ENCODE peak calls at places on chromosomes 1 and 21, in five cellular contexts. T is fibroblast of lung, Z is adipocyte, H is trophoblast cell, O is neuronal stem cell. K is an unnamed sample.

GRCh38 chr21:42262826-42263225 is 43.9 kb downstream of the ABCG1 start:
- DNase-seq in O (no peak), Z (no peak), T (peak), H (no peak), K (no peak)

GRCh38 chr21:30839304-30839703 is 9.7 kb upstream of the KRTAP7-1 start:
- DNase-seq in T (no peak), Z (peak), H (peak), O (peak), K (peak)

GRCh38 chr1:23452011-23452411 is 27.5 kb upstream of the TCEA3 start:
- DNase-seq in H (peak), Z (no peak), T (peak), O (no peak), K (no peak)

GRCh38 chr1:157994704-157995540 is 1.5 kb downstream of the KIRREL1 start:
- DNase-seq in Z (peak), T (peak), O (no peak), H (no peak), K (no peak)

GRCh38 chr1:152770411-152770810 is 4.5 kb upstream of the LCE1F start:
- DNase-seq in O (no peak), T (no peak), Z (no peak), H (no peak), K (no peak)

GRCh38 chr1:31843506-31843905 is 27.7 kb upstream of the SPOCD1 start:
- DNase-seq in T (peak), O (no peak), H (peak), Z (peak), K (no peak)

GRCh38 chr1:111032295-111032897 is 68.7 kb upstream of the LRIF1 start:
- DNase-seq in Z (peak), O (peak), H (peak), T (peak), K (peak)

GRCh38 chr1:88399690-88400089 is 284.4 kb upstream of the PKN2 start:
- DNase-seq in H (no peak), T (no peak), O (no peak), Z (no peak), K (no peak)

GRCh38 chr1:75502776-75503175 is 108.1 kb downstream of the SLC44A5 start:
- DNase-seq in O (no peak), T (no peak), H (peak), Z (peak), K (no peak)

GRCh38 chr1:64864018-64864945 is 102.1 kb downstream of the JAK1 start:
- DNase-seq in H (no peak), T (peak), O (no peak), Z (no peak), K (peak)

GRCh38 chr1:4656533-4657140 is 2.2 kb downstream of the AJAP1 start:
- DNase-seq in T (no peak), Z (no peak), O (no peak), H (no peak), K (no peak)

GRCh38 chr1:195951313-195951712 is 656.9 kb downstream of the KCNT2 start:
- DNase-seq in T (no peak), O (no peak), H (no peak), Z (no peak), K (no peak)

GRCh38 chr1:216045400-216045799 is 377.8 kb downstream of the USH2A start:
- DNase-seq in H (peak), T (peak), Z (peak), O (no peak), K (no peak)

GRCh38 chr1:108962681-108963051 is 618 bp downstream of the CLCC1 start:
- DNase-seq in T (no peak), O (no peak), H (no peak), Z (no peak), K (peak)

GRCh38 chr1:193952778-193953374 is 766.5 kb upstream of the B3GALT2 start:
- DNase-seq in O (no peak), Z (peak), H (no peak), T (no peak), K (no peak)

GRCh38 chr1:200042437-200043329 is 15.2 kb downstream of the NR5A2 start:
- DNase-seq in T (no peak), Z (peak), H (no peak), O (peak), K (no peak)

GRCh38 chr21:38800924-38801744 is 4.6 kb upstream of the ETS2 start:
- DNase-seq in H (peak), Z (no peak), O (no peak), T (no peak), K (no peak)

GRCh38 chr1:117537291-117537920 is 68.4 kb upstream of the TENT5C start:
- DNase-seq in T (no peak), O (no peak), Z (no peak), H (peak), K (no peak)

GRCh38 chr1:33383974-33384767 is 46.7 kb downstream of the PHC2 start:
- DNase-seq in H (no peak), T (peak), O (no peak), Z (peak), K (peak)

DNA sequence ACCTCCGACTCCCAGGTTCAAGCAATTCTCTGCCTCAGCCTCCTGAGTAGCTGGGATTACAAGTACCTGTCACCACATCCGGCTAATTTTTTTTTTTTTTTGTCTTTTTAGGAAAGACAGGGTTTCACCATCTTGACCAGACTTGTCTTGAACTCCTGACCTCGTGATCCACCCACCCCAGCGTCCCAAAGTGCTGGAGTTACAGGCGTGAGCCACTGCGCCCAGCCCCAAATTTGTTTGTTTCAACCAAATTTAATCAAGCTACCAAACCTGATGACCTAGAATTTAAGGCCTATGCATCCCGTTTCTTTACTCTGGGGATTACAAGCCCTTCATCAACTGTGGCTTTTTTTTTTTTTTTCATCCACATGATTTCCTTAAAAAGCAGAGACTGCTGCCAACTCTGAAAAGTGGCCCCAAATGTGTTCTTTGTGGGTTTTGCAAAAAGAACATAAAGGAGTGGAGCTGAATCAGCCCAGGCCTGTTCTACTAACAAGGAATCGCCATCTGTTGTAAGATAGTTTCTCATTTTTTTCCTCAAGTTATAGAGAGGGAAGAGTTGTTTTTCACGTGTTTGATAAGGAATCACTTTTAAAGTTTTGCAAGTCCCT is 58.4 kb upstream of the TBX15 start:
- DNase-seq in T (peak), H (no peak), O (no peak), Z (peak), K (no peak)
- H3K9ac ChIP-seq in T (no peak), H (no peak), O (no peak), Z (peak), K (no peak)

GRCh38 chr1:101238041-101238515 is 1.3 kb downstream of the S1PR1 start:
- DNase-seq in Z (peak), O (no peak), H (no peak), T (no peak), K (no peak)

GRCh38 chr1:101239095-101240040 is 2.5 kb downstream of the S1PR1 start:
- DNase-seq in O (no peak), T (peak), Z (no peak), H (no peak), K (no peak)

GRCh38 chr1:101238681-101239094 is 1.9 kb downstream of the S1PR1 start:
- DNase-seq in Z (peak), H (peak), O (peak), T (peak), K (peak)

GRCh38 chr1:101241485-101242225 is 4.8 kb downstream of the S1PR1 start:
- DNase-seq in H (no peak), Z (no peak), T (no peak), O (no peak), K (no peak)

GRCh38 chr1:101240041-101240430 is 3.2 kb downstream of the S1PR1 start:
- DNase-seq in Z (no peak), H (no peak), O (no peak), T (no peak), K (no peak)
- H3K4me3 ChIP-seq in Z (no peak), H (no peak), O (no peak), T (no peak), K (no peak)

GRCh38 chr1:226666164-226666506 is 72.9 kb downstream of the ITPKB start:
- DNase-seq in T (no peak), Z (no peak), O (no peak), H (no peak), K (peak)
- H3K9ac ChIP-seq in T (no peak), Z (no peak), O (no peak), H (no peak), K (peak)

GRCh38 chr1:21323091-21323490 is 32.8 kb upstream of the ECE1 start:
- DNase-seq in T (no peak), O (no peak), H (no peak), Z (peak), K (peak)
- H3K4me3 ChIP-seq in T (no peak), O (no peak), H (no peak), Z (no peak), K (peak)

GRCh38 chr1:231580874-231581273 is 45.7 kb upstream of the DISC1 start:
- DNase-seq in Z (no peak), H (no peak), T (no peak), O (no peak), K (no peak)

GRCh38 chr1:231571904-231572303 is 43.4 kb downstream of the TSNAX start:
- DNase-seq in T (no peak), Z (no peak), O (no peak), H (peak), K (no peak)

GRCh38 chr1:231581859-231582258 is 44.7 kb upstream of the DISC1 start:
- DNase-seq in T (no peak), O (no peak), Z (no peak), H (no peak), K (no peak)

GRCh38 chr1:231575472-231575871 is 47.0 kb downstream of the TSNAX start:
- DNase-seq in O (no peak), H (no peak), Z (no peak), T (no peak), K (no peak)

DNA sequence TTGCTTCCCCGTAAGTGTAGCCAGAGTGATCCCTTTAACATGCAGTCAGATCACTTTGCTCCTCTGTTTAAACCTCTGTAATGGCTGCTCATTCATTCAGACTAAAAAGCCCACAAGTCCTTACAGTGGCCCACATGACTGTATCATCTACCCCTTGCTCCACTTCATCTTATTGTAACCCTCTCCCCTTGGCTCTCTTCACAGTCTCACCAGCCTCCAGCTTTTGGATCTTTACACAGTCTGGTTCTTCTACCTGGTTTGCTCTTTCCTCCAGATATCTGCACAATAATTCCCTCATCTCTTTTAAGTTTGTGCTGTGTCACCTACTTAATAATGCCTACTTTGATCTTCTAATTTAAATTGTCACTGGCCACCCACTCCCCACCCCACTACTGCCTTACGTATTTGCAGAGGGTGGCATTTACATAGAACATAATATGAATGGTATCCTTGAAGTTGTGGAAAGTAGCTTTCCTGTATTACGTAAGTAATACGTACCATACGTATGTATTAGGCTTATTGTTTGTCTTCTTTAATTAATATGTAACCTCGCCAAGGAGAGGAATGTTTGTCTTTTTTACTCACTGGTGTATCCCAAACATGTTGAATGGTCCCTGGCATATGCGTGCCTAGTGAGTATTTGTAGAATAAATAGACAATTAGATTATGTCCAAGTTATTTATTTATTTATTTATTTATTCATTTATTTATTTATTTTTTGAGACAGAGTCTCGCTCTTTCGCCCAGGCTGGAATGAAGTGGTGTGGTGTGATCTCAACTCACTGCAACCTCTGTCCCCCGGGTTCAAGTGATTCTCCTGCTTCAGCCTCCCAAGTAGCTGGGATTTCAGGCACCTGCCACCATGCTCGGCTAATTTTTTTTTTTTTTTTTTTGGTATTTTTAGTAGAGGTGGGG is 48.6 kb downstream of the TSNAX start:
- DNase-seq in O (no peak), Z (no peak), H (no peak), T (no peak), K (no peak)
- H3K9ac ChIP-seq in O (no peak), Z (no peak), H (no peak), T (no peak), K (no peak)

DNA sequence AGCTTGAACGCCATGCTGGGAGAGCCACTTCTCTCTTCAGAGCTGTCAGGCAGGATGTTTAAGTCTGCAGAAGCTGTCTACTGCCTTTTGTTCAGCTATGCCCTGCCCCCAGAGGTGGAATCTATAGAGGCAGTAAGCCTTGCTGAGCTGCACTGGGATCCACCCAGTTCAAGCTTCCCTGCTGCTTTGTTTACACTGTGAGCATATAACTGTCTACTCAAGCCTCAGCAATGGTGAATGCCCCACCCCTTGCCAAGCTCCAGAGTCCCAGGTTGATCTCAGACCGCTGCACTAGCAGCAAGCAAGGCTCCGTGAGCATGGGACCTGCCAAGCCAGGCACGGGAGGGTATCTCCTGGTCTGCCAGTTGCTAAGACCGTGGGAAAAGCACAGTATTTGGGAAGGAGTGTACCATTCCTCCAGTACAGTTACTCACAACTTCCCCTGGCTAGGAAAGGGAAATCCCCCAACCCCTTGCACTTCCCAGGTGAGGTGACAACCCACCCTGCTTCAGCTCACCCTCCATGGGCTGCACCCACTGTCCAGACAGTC is 32.6 kb downstream of the RGS13 start:
- DNase-seq in O (no peak), H (no peak), T (no peak), Z (no peak), K (no peak)
- H3K4me3 ChIP-seq in O (no peak), H (no peak), T (no peak), Z (no peak), K (no peak)

DNA sequence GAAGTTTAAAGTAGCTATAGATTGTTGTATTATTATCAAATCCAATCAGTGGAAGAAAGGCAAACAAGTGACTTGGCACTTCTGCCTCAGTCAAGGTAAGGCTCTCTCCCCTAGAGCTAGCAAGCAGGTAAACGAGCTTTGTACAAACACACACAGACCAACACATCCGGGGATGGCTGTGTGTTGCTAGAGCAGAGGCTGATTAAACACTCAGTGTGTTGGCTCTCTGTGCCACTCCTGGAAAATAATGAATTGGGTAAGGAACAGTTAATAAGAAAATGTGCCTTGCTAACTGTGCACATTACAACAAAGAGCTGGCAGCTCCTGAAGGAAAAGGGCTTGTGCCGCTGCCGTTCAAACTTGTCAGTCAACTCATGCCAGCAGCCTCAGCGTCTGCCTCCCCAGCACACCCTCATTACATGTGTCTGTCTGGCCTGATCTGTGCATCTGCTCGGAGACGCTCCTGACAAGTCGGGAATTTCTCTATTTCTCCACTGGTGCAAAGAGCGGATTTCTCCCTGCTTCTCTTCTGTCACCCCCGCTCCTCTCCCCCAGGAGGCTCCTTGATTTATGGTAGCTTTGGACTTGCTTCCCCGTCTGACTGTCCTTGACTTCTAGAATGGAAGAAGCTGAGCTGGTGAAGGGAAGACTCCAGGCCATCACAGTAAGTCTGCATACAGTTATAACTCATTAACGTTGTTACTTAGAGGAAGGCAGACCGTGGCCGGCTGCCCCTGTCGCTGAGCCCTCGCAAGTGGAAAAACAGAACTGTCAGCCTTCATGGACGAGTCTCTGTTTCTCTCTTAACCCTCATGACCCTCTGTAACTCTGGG is at the start of gene PALMD:
- DNase-seq in O (no peak), T (no peak), H (peak), Z (peak), K (no peak)
- H3K9ac ChIP-seq in O (no peak), T (peak), H (no peak), Z (peak), K (no peak)